ENCODE peak calls at places on chromosomes 1 and 21, in ten cellular contexts. M is fibroblast of mammary gland; F is right lobe of liver; B is naive thymus-derived CD4-positive, alpha-beta T cell; Q is right cardiac atrium; L is GM23338; R is A549; S is effector memory CD4-positive, alpha-beta T cell; G is OCI-LY7; W is CD8-positive, alpha-beta T cell. T is an unnamed sample.

GRCh38 chr1:196497824-196498223 is 110.4 kb downstream of the KCNT2 start:
- DNase-seq in M (no peak), F (no peak), B (no peak), Q (no peak), L (no peak), R (no peak), S (no peak), G (no peak), W (no peak), T (no peak)

GRCh38 chr1:10888289-10888688 is 91.8 kb upstream of the CASZ1 start:
- DNase-seq in M (no peak), F (no peak), B (no peak), Q (no peak), L (peak), R (no peak), S (no peak), G (no peak), W (no peak), T (no peak)

GRCh38 chr1:233656032-233656620 is 42.2 kb downstream of the KCNK1 start:
- DNase-seq in M (no peak), F (no peak), B (no peak), Q (no peak), L (no peak), R (no peak), S (no peak), G (no peak), W (no peak), T (no peak)

GRCh38 chr1:72498393-72498792 is 216.1 kb upstream of the NEGR1 start:
- DNase-seq in M (peak), F (no peak), B (no peak), Q (no peak), L (no peak), R (no peak), S (no peak), G (no peak), W (no peak), T (no peak)

GRCh38 chr1:117210386-117210785 is 341 bp downstream of the VTCN1 start:
- DNase-seq in M (no peak), F (no peak), B (no peak), Q (no peak), L (no peak), R (no peak), S (no peak), G (no peak), W (no peak), T (no peak)

GRCh38 chr1:204126941-204127340 is 24.9 kb downstream of the ETNK2 start:
- DNase-seq in M (no peak), F (no peak), B (no peak), Q (no peak), L (no peak), R (no peak), S (no peak), G (no peak), W (no peak), T (no peak)

GRCh38 chr1:214362188-214362882 is 81.4 kb downstream of the SMYD2 start:
- DNase-seq in M (peak), F (no peak), B (no peak), Q (peak), L (no peak), R (no peak), S (no peak), G (no peak), W (no peak), T (no peak)

GRCh38 chr1:53959664-53960250 is 13.6 kb downstream of the LRRC42 start:
- DNase-seq in M (no peak), F (no peak), B (peak), Q (no peak), L (peak), R (peak), S (no peak), G (peak), W (no peak), T (no peak)

GRCh38 chr1:180923024-180923841 is 10.5 kb downstream of the KIAA1614 start:
- DNase-seq in M (peak), F (no peak), B (no peak), Q (no peak), L (peak), R (no peak), S (no peak), G (no peak), W (no peak), T (peak)

GRCh38 chr1:247494746-247495145 is 36.8 kb upstream of the OR2B11 start:
- DNase-seq in M (no peak), F (no peak), B (no peak), Q (no peak), L (no peak), R (no peak), S (no peak), G (no peak), W (no peak), T (no peak)

GRCh38 chr1:209743145-209743482 is 12.7 kb upstream of the TRAF3IP3 start:
- DNase-seq in M (peak), F (peak), B (no peak), Q (peak), L (no peak), R (no peak), S (no peak), G (no peak), W (no peak), T (no peak)

GRCh38 chr1:3321559-3322439 is 132.7 kb upstream of the ARHGEF16 start:
- DNase-seq in M (no peak), F (no peak), B (no peak), Q (no peak), L (no peak), R (no peak), S (no peak), G (no peak), W (no peak), T (no peak)

DNA sequence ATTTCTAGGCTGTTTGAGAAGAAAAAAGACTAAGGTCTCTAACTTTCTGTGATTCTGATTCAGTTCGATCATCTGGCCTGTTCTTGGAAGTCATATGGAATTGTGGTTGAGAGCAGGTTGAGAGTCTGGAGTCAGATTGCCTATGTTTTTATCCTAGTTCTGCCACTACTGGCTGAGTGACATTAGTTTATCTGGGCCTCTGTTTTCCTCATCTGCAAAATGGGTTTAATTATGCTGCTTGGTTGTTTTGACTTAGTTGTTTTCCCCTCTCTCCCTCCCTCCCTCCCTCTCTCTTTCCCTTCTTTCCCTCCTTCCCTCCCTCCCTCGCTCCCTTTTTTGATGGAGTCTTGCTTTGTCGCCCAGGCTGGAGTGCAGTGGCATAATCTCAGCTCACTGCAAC is 6.2 kb downstream of the MACF1 start:
- DNase-seq in M (no peak), F (no peak), B (no peak), Q (no peak), L (no peak), R (no peak), S (no peak), G (no peak), W (no peak), T (no peak)
- H3K4me3 ChIP-seq in M (no peak), F (no peak), B (no peak), Q (no peak), L (no peak), R (no peak), S (no peak), G (no peak), W (no peak), T (no peak)

GRCh38 chr1:48470506-48470905 is 1.5 kb downstream of the SPATA6 start:
- DNase-seq in M (peak), F (no peak), B (peak), Q (peak), L (peak), R (no peak), S (no peak), G (no peak), W (no peak), T (no peak)
- H3K4me3 ChIP-seq in M (peak), F (no peak), B (no peak), Q (peak), L (peak), R (no peak), S (no peak), G (no peak), W (no peak), T (no peak)

GRCh38 chr1:213008564-213008963 is 7.1 kb downstream of the ANGEL2 start:
- DNase-seq in M (no peak), F (no peak), B (no peak), Q (no peak), L (no peak), R (no peak), S (no peak), G (no peak), W (no peak), T (no peak)
- H3K4me3 ChIP-seq in M (no peak), F (no peak), B (no peak), Q (no peak), L (no peak), R (no peak), S (no peak), G (no peak), W (no peak), T (no peak)

DNA sequence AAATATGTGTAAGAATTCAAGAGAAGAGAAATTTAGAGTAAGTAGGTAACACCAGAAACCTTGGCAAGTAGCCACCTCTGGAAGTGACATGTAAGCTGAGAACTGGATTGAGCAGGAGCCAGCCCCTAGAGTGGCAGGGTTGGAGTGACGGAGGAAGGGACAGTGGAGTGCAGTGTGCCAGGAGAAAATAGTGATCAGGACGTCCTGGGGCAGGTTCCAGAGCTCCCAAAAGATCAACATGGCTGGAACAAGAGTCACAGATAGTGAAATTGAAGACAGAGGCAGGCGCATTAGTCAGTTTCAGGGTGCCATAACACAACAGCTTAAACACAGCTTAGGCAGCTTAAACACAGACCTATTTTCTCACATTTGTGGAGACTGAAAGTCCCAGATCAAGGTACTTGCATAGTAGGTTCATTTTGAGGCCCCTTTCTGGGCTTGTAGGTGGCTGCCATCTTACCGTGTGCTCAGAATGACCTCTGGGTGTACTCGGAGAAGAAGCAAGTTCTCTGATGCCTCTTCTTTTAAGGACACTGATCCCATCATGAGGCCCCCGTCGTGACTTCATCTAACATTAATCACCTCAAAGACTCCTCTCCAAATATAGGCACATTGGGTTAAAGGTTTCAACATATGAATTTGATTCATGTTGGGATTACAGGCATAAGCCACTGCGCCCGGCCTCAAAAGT is 37.2 kb downstream of the GNPAT start:
- DNase-seq in M (no peak), F (no peak), B (no peak), Q (peak), L (no peak), R (no peak), S (no peak), G (no peak), W (no peak), T (no peak)
- H3K4me3 ChIP-seq in M (no peak), F (no peak), B (no peak), Q (no peak), L (no peak), R (no peak), S (no peak), G (no peak), W (no peak), T (no peak)

GRCh38 chr1:239718571-239718970 is 332.2 kb downstream of the CHRM3 start:
- DNase-seq in M (no peak), F (no peak), B (no peak), Q (no peak), L (no peak), R (no peak), S (no peak), G (no peak), W (no peak), T (no peak)

GRCh38 chr1:239717097-239718051 is 331.0 kb downstream of the CHRM3 start:
- DNase-seq in M (no peak), F (no peak), B (no peak), Q (no peak), L (no peak), R (peak), S (no peak), G (no peak), W (no peak), T (no peak)

GRCh38 chr1:239722080-239722479 is 335.7 kb downstream of the CHRM3 start:
- DNase-seq in M (no peak), F (no peak), B (no peak), Q (no peak), L (no peak), R (no peak), S (no peak), G (no peak), W (no peak), T (no peak)

GRCh38 chr1:239718997-239719628 is 332.7 kb downstream of the CHRM3 start:
- DNase-seq in M (no peak), F (no peak), B (peak), Q (no peak), L (no peak), R (no peak), S (no peak), G (no peak), W (no peak), T (peak)

GRCh38 chr1:239719642-239720258 is 333.4 kb downstream of the CHRM3 start:
- DNase-seq in M (no peak), F (no peak), B (peak), Q (no peak), L (no peak), R (no peak), S (peak), G (no peak), W (peak), T (no peak)
- H3K4me3 ChIP-seq in M (no peak), F (no peak), B (peak), Q (peak), L (no peak), R (no peak), S (peak), G (no peak), W (peak), T (peak)

GRCh38 chr1:220876511-220877347 is 2.5 kb upstream of the HLX start:
- DNase-seq in M (no peak), F (peak), B (no peak), Q (peak), L (peak), R (no peak), S (no peak), G (no peak), W (no peak), T (no peak)
- H3K4me3 ChIP-seq in M (no peak), F (peak), B (no peak), Q (peak), L (peak), R (no peak), S (no peak), G (no peak), W (no peak), T (no peak)

GRCh38 chr1:9814619-9815018 is 9.1 kb downstream of the CLSTN1 start:
- DNase-seq in M (no peak), F (no peak), B (no peak), Q (no peak), L (no peak), R (no peak), S (no peak), G (no peak), W (no peak), T (no peak)

GRCh38 chr1:9815150-9815549 is 8.6 kb downstream of the CLSTN1 start:
- DNase-seq in M (no peak), F (no peak), B (no peak), Q (no peak), L (no peak), R (no peak), S (no peak), G (no peak), W (no peak), T (no peak)

GRCh38 chr1:9821710-9822109 is 2.1 kb downstream of the CLSTN1 start:
- DNase-seq in M (no peak), F (no peak), B (no peak), Q (no peak), L (no peak), R (no peak), S (no peak), G (no peak), W (no peak), T (no peak)

GRCh38 chr1:9816199-9816598 is 7.6 kb downstream of the CLSTN1 start:
- DNase-seq in M (peak), F (no peak), B (no peak), Q (no peak), L (no peak), R (no peak), S (no peak), G (no peak), W (no peak), T (no peak)

GRCh38 chr1:9817734-9818133 is 6.0 kb downstream of the CLSTN1 start:
- DNase-seq in M (no peak), F (no peak), B (no peak), Q (no peak), L (no peak), R (no peak), S (no peak), G (no peak), W (no peak), T (no peak)
- H3K4me3 ChIP-seq in M (no peak), F (no peak), B (no peak), Q (no peak), L (no peak), R (no peak), S (no peak), G (no peak), W (no peak), T (no peak)

GRCh38 chr21:35046223-35046690 is 2.8 kb downstream of the RUNX1 start:
- DNase-seq in M (no peak), F (no peak), B (peak), Q (no peak), L (no peak), R (no peak), S (no peak), G (no peak), W (no peak), T (no peak)

GRCh38 chr21:35046880-35047229 is 2.2 kb downstream of the RUNX1 start:
- DNase-seq in M (no peak), F (no peak), B (no peak), Q (peak), L (no peak), R (no peak), S (no peak), G (no peak), W (no peak), T (no peak)

GRCh38 chr21:35048706-35049617 is at the start of gene RUNX1:
- DNase-seq in M (peak), F (peak), B (peak), Q (no peak), L (no peak), R (no peak), S (peak), G (peak), W (peak), T (no peak)

GRCh38 chr21:35050348-35051286 is 1.5 kb upstream of the RUNX1 start:
- DNase-seq in M (peak), F (no peak), B (no peak), Q (no peak), L (no peak), R (no peak), S (no peak), G (peak), W (no peak), T (no peak)

GRCh38 chr21:35048183-35048601 is 910 bp downstream of the RUNX1 start:
- DNase-seq in M (no peak), F (no peak), B (peak), Q (no peak), L (no peak), R (peak), S (no peak), G (peak), W (no peak), T (no peak)
- H3K4me3 ChIP-seq in M (no peak), F (peak), B (peak), Q (peak), L (no peak), R (no peak), S (peak), G (peak), W (peak), T (no peak)